ENCODE peak calls at places on chromosomes 16 and 17, in five cellular contexts. K is cardiac muscle cell, O is AG08395, S is left ventricle myocardium superior, Q is HTR-8/SVneo. Y is an unnamed sample.

GRCh38 chr17:9538626-9539025 is 37.0 kb downstream of the STX8 start:
- DNase-seq in K (no peak), O (no peak), S (no peak), Q (no peak), Y (no peak)

GRCh38 chr16:71569621-71570020 is 7.3 kb downstream of the TAT start:
- DNase-seq in K (no peak), O (no peak), S (no peak), Q (no peak), Y (no peak)

GRCh38 chr17:32933881-32934280 is 5.9 kb downstream of the TMEM98 start:
- DNase-seq in K (no peak), O (no peak), S (no peak), Q (no peak), Y (no peak)

GRCh38 chr17:81239714-81240555 is 817 bp downstream of the NDUFAF8 start:
- DNase-seq in K (no peak), O (peak), S (peak), Q (no peak), Y (no peak)

GRCh38 chr17:20994779-20995149 is 48.0 kb downstream of the USP22 start:
- DNase-seq in K (no peak), O (no peak), S (no peak), Q (no peak), Y (no peak)

GRCh38 chr17:57045868-57046671 is 39.0 kb upstream of the AKAP1 start:
- DNase-seq in K (no peak), O (no peak), S (peak), Q (no peak), Y (peak)

GRCh38 chr16:81608515-81609209 is 164.1 kb downstream of the CMIP start:
- DNase-seq in K (no peak), O (peak), S (peak), Q (no peak), Y (no peak)

GRCh38 chr17:48624544-48625501 is 1.3 kb downstream of the HOXB9 start:
- DNase-seq in K (peak), O (peak), S (no peak), Q (peak), Y (no peak)

GRCh38 chr17:5122586-5123342 is 6.9 kb downstream of the USP6 start:
- DNase-seq in K (peak), O (peak), S (peak), Q (no peak), Y (peak)

GRCh38 chr17:66841328-66841727 is 6.4 kb downstream of the CACNG5 start:
- DNase-seq in K (no peak), O (no peak), S (no peak), Q (no peak), Y (no peak)

GRCh38 chr17:83119987-83120864 is 40.8 kb downstream of the METRNL start:
- DNase-seq in K (no peak), O (no peak), S (no peak), Q (no peak), Y (peak)

Y was measured in spleen.